ENCODE peak calls at places on chromosomes 7 and 10, in ten cellular contexts. One of them, this sample, is unnamed.

GRCh38 chr7:106217089-106217542 is 67.7 kb downstream of the NAMPT start:
- DNase-seq in cardiac fibroblast: peak
- DNase-seq in PC-3: peak
- DNase-seq in GM23248: peak
- DNase-seq in ascending aorta: peak
- DNase-seq in H7: no peak
- DNase-seq in thoracic aorta: peak
- DNase-seq in upper lobe of left lung: peak
- DNase-seq in fibroblast of lung: peak
- DNase-seq in transverse colon: peak
- DNase-seq in this sample: peak

GRCh38 chr7:51660516-51660915 is 343.9 kb upstream of the COBL start:
- DNase-seq in cardiac fibroblast: no peak
- DNase-seq in PC-3: no peak
- DNase-seq in GM23248: no peak
- DNase-seq in ascending aorta: no peak
- DNase-seq in H7: no peak
- DNase-seq in thoracic aorta: no peak
- DNase-seq in upper lobe of left lung: no peak
- DNase-seq in fibroblast of lung: no peak
- DNase-seq in transverse colon: no peak
- DNase-seq in this sample: no peak

GRCh38 chr10:28975891-28976471 is 298.7 kb downstream of the BAMBI start:
- DNase-seq in cardiac fibroblast: peak
- DNase-seq in PC-3: no peak
- DNase-seq in GM23248: no peak
- DNase-seq in ascending aorta: no peak
- DNase-seq in H7: no peak
- DNase-seq in thoracic aorta: no peak
- DNase-seq in upper lobe of left lung: no peak
- DNase-seq in fibroblast of lung: no peak
- DNase-seq in transverse colon: no peak
- DNase-seq in this sample: peak

GRCh38 chr10:72688208-72688651 is 3.7 kb upstream of the MCU start:
- DNase-seq in cardiac fibroblast: peak
- DNase-seq in PC-3: peak
- DNase-seq in GM23248: peak
- DNase-seq in ascending aorta: no peak
- DNase-seq in H7: no peak
- DNase-seq in thoracic aorta: no peak
- DNase-seq in upper lobe of left lung: peak
- DNase-seq in fibroblast of lung: peak
- DNase-seq in transverse colon: no peak
- DNase-seq in this sample: peak

GRCh38 chr7:155232911-155233702 is 64.6 kb upstream of the INSIG1 start:
- DNase-seq in cardiac fibroblast: no peak
- DNase-seq in PC-3: no peak
- DNase-seq in GM23248: peak
- DNase-seq in ascending aorta: no peak
- DNase-seq in H7: no peak
- DNase-seq in thoracic aorta: no peak
- DNase-seq in upper lobe of left lung: no peak
- DNase-seq in fibroblast of lung: peak
- DNase-seq in transverse colon: no peak
- DNase-seq in this sample: peak

GRCh38 chr10:129259128-129259527 is 207.9 kb upstream of the MGMT start:
- DNase-seq in cardiac fibroblast: peak
- DNase-seq in PC-3: no peak
- DNase-seq in GM23248: no peak
- DNase-seq in ascending aorta: no peak
- DNase-seq in H7: no peak
- DNase-seq in thoracic aorta: no peak
- DNase-seq in upper lobe of left lung: no peak
- DNase-seq in fibroblast of lung: peak
- DNase-seq in transverse colon: no peak
- DNase-seq in this sample: no peak

GRCh38 chr7:129376076-129376777 is 58.0 kb upstream of the STRIP2 start:
- DNase-seq in cardiac fibroblast: peak
- DNase-seq in PC-3: peak
- DNase-seq in GM23248: peak
- DNase-seq in ascending aorta: no peak
- DNase-seq in H7: peak
- DNase-seq in thoracic aorta: no peak
- DNase-seq in upper lobe of left lung: peak
- DNase-seq in fibroblast of lung: peak
- DNase-seq in transverse colon: peak
- DNase-seq in this sample: peak

GRCh38 chr10:5775705-5776104 is 37.5 kb downstream of the GDI2 start:
- DNase-seq in cardiac fibroblast: no peak
- DNase-seq in PC-3: no peak
- DNase-seq in GM23248: no peak
- DNase-seq in ascending aorta: no peak
- DNase-seq in H7: peak
- DNase-seq in thoracic aorta: no peak
- DNase-seq in upper lobe of left lung: peak
- DNase-seq in fibroblast of lung: no peak
- DNase-seq in transverse colon: peak
- DNase-seq in this sample: no peak

GRCh38 chr7:35694161-35694783 is 663 bp downstream of the HERPUD2 start:
- DNase-seq in cardiac fibroblast: no peak
- DNase-seq in PC-3: peak
- DNase-seq in GM23248: peak
- DNase-seq in ascending aorta: peak
- DNase-seq in H7: no peak
- DNase-seq in thoracic aorta: no peak
- DNase-seq in upper lobe of left lung: peak
- DNase-seq in fibroblast of lung: peak
- DNase-seq in transverse colon: no peak
- DNase-seq in this sample: peak

GRCh38 chr10:35424680-35425285 is 88.5 kb downstream of the CCNY start:
- DNase-seq in cardiac fibroblast: no peak
- DNase-seq in PC-3: no peak
- DNase-seq in GM23248: no peak
- DNase-seq in ascending aorta: no peak
- DNase-seq in H7: no peak
- DNase-seq in thoracic aorta: no peak
- DNase-seq in upper lobe of left lung: no peak
- DNase-seq in fibroblast of lung: no peak
- DNase-seq in transverse colon: no peak
- DNase-seq in this sample: peak

GRCh38 chr7:106484562-106484961 is 176.4 kb downstream of the CCDC71L start:
- DNase-seq in cardiac fibroblast: peak
- DNase-seq in PC-3: no peak
- DNase-seq in GM23248: peak
- DNase-seq in ascending aorta: no peak
- DNase-seq in H7: no peak
- DNase-seq in thoracic aorta: no peak
- DNase-seq in upper lobe of left lung: peak
- DNase-seq in fibroblast of lung: peak
- DNase-seq in transverse colon: no peak
- DNase-seq in this sample: peak

GRCh38 chr7:118214833-118215182 is 9.7 kb upstream of the ANKRD7 start:
- DNase-seq in cardiac fibroblast: no peak
- DNase-seq in PC-3: no peak
- DNase-seq in GM23248: no peak
- DNase-seq in ascending aorta: no peak
- DNase-seq in H7: no peak
- DNase-seq in thoracic aorta: no peak
- DNase-seq in upper lobe of left lung: no peak
- DNase-seq in fibroblast of lung: no peak
- DNase-seq in transverse colon: no peak
- DNase-seq in this sample: no peak
- H3K4me3 ChIP-seq in cardiac fibroblast: peak
- H3K4me3 ChIP-seq in PC-3: no peak
- H3K4me3 ChIP-seq in GM23248: peak
- H3K4me3 ChIP-seq in ascending aorta: peak
- H3K4me3 ChIP-seq in H7: no peak
- H3K4me3 ChIP-seq in thoracic aorta: peak
- H3K4me3 ChIP-seq in upper lobe of left lung: peak
- H3K4me3 ChIP-seq in fibroblast of lung: peak
- H3K4me3 ChIP-seq in transverse colon: peak
- H3K4me3 ChIP-seq in this sample: peak

GRCh38 chr10:71314694-71315225 is 4.3 kb upstream of the SLC29A3 start:
- DNase-seq in cardiac fibroblast: no peak
- DNase-seq in PC-3: no peak
- DNase-seq in GM23248: no peak
- DNase-seq in ascending aorta: no peak
- DNase-seq in H7: no peak
- DNase-seq in thoracic aorta: no peak
- DNase-seq in upper lobe of left lung: no peak
- DNase-seq in fibroblast of lung: no peak
- DNase-seq in transverse colon: no peak
- DNase-seq in this sample: no peak
- H3K4me3 ChIP-seq in cardiac fibroblast: no peak
- H3K4me3 ChIP-seq in PC-3: no peak
- H3K4me3 ChIP-seq in GM23248: no peak
- H3K4me3 ChIP-seq in ascending aorta: no peak
- H3K4me3 ChIP-seq in H7: peak
- H3K4me3 ChIP-seq in thoracic aorta: no peak
- H3K4me3 ChIP-seq in upper lobe of left lung: no peak
- H3K4me3 ChIP-seq in fibroblast of lung: no peak
- H3K4me3 ChIP-seq in transverse colon: peak
- H3K4me3 ChIP-seq in this sample: no peak

GRCh38 chr10:31759124-31759798 is 169.4 kb downstream of the ARHGAP12 start:
- DNase-seq in cardiac fibroblast: peak
- DNase-seq in PC-3: no peak
- DNase-seq in GM23248: peak
- DNase-seq in ascending aorta: peak
- DNase-seq in H7: peak
- DNase-seq in thoracic aorta: peak
- DNase-seq in upper lobe of left lung: peak
- DNase-seq in fibroblast of lung: peak
- DNase-seq in transverse colon: peak
- DNase-seq in this sample: peak

GRCh38 chr10:31759816-31760626 is 168.6 kb downstream of the ARHGAP12 start:
- DNase-seq in cardiac fibroblast: peak
- DNase-seq in PC-3: peak
- DNase-seq in GM23248: peak
- DNase-seq in ascending aorta: peak
- DNase-seq in H7: peak
- DNase-seq in thoracic aorta: peak
- DNase-seq in upper lobe of left lung: peak
- DNase-seq in fibroblast of lung: peak
- DNase-seq in transverse colon: peak
- DNase-seq in this sample: peak

GRCh38 chr10:31762306-31762705 is 166.3 kb downstream of the ARHGAP12 start:
- DNase-seq in cardiac fibroblast: no peak
- DNase-seq in PC-3: no peak
- DNase-seq in GM23248: no peak
- DNase-seq in ascending aorta: no peak
- DNase-seq in H7: no peak
- DNase-seq in thoracic aorta: no peak
- DNase-seq in upper lobe of left lung: no peak
- DNase-seq in fibroblast of lung: no peak
- DNase-seq in transverse colon: no peak
- DNase-seq in this sample: no peak

GRCh38 chr10:31760674-31761081 is 168.0 kb downstream of the ARHGAP12 start:
- DNase-seq in cardiac fibroblast: no peak
- DNase-seq in PC-3: no peak
- DNase-seq in GM23248: peak
- DNase-seq in ascending aorta: no peak
- DNase-seq in H7: no peak
- DNase-seq in thoracic aorta: no peak
- DNase-seq in upper lobe of left lung: no peak
- DNase-seq in fibroblast of lung: no peak
- DNase-seq in transverse colon: no peak
- DNase-seq in this sample: no peak

GRCh38 chr10:31761156-31761555 is 167.5 kb downstream of the ARHGAP12 start:
- DNase-seq in cardiac fibroblast: no peak
- DNase-seq in PC-3: no peak
- DNase-seq in GM23248: peak
- DNase-seq in ascending aorta: no peak
- DNase-seq in H7: no peak
- DNase-seq in thoracic aorta: no peak
- DNase-seq in upper lobe of left lung: no peak
- DNase-seq in fibroblast of lung: peak
- DNase-seq in transverse colon: no peak
- DNase-seq in this sample: no peak
- H3K4me3 ChIP-seq in cardiac fibroblast: no peak
- H3K4me3 ChIP-seq in PC-3: no peak
- H3K4me3 ChIP-seq in GM23248: no peak
- H3K4me3 ChIP-seq in ascending aorta: peak
- H3K4me3 ChIP-seq in H7: no peak
- H3K4me3 ChIP-seq in thoracic aorta: peak
- H3K4me3 ChIP-seq in upper lobe of left lung: no peak
- H3K4me3 ChIP-seq in fibroblast of lung: no peak
- H3K4me3 ChIP-seq in transverse colon: no peak
- H3K4me3 ChIP-seq in this sample: no peak

GRCh38 chr10:58239561-58240169 is 28.0 kb downstream of the IPMK start:
- DNase-seq in cardiac fibroblast: peak
- DNase-seq in PC-3: peak
- DNase-seq in GM23248: peak
- DNase-seq in ascending aorta: no peak
- DNase-seq in H7: peak
- DNase-seq in thoracic aorta: no peak
- DNase-seq in upper lobe of left lung: no peak
- DNase-seq in fibroblast of lung: no peak
- DNase-seq in transverse colon: no peak
- DNase-seq in this sample: peak
- H3K4me3 ChIP-seq in cardiac fibroblast: peak
- H3K4me3 ChIP-seq in PC-3: no peak
- H3K4me3 ChIP-seq in GM23248: no peak
- H3K4me3 ChIP-seq in ascending aorta: no peak
- H3K4me3 ChIP-seq in H7: no peak
- H3K4me3 ChIP-seq in thoracic aorta: no peak
- H3K4me3 ChIP-seq in upper lobe of left lung: no peak
- H3K4me3 ChIP-seq in fibroblast of lung: no peak
- H3K4me3 ChIP-seq in transverse colon: no peak
- H3K4me3 ChIP-seq in this sample: no peak

GRCh38 chr10:31678139-31678536 is 250.5 kb downstream of the ARHGAP12 start:
- DNase-seq in cardiac fibroblast: no peak
- DNase-seq in PC-3: no peak
- DNase-seq in GM23248: no peak
- DNase-seq in ascending aorta: no peak
- DNase-seq in H7: no peak
- DNase-seq in thoracic aorta: no peak
- DNase-seq in upper lobe of left lung: no peak
- DNase-seq in fibroblast of lung: no peak
- DNase-seq in transverse colon: no peak
- DNase-seq in this sample: no peak
- H3K4me3 ChIP-seq in cardiac fibroblast: no peak
- H3K4me3 ChIP-seq in PC-3: no peak
- H3K4me3 ChIP-seq in GM23248: no peak
- H3K4me3 ChIP-seq in ascending aorta: no peak
- H3K4me3 ChIP-seq in H7: no peak
- H3K4me3 ChIP-seq in thoracic aorta: no peak
- H3K4me3 ChIP-seq in upper lobe of left lung: no peak
- H3K4me3 ChIP-seq in fibroblast of lung: no peak
- H3K4me3 ChIP-seq in transverse colon: no peak
- H3K4me3 ChIP-seq in this sample: no peak